ENCODE peak calls at places on chromosomes 2 and 18, in eight cellular contexts. A is Daoy; M is astrocyte of the cerebellum; C is HFFc6; B is HTR-8/SVneo; J is stimulated activated CD4-positive, alpha-beta T cell treated with anti-CD3 and anti-CD28 coated beads, TNF-alpha, amount 100 ng/mL, for 1 hour; N is MG63; Z is activated CD4-positive, alpha-beta memory T cell treated with anti-CD3 and anti-CD28 coated beads, Interleukin-2, amount 10 ng/mL, durations not matched to agents 7 days and 5 days. L is an unnamed sample.

GRCh38 chr18:12005542-12006487 is 24.5 kb downstream of the IMPA2 start:
- DNase-seq in A (peak), M (no peak), C (no peak), B (no peak), J (no peak), N (no peak), Z (no peak), L (no peak)

GRCh38 chr18:11089931-11090715 is 59.2 kb downstream of the PIEZO2 start:
- DNase-seq in A (no peak), M (no peak), C (no peak), B (no peak), J (no peak), N (no peak), Z (no peak), L (peak)

GRCh38 chr18:31591628-31592027 is at the start of gene TTR:
- DNase-seq in A (no peak), M (no peak), C (no peak), B (no peak), J (no peak), N (no peak), Z (no peak), L (no peak)

GRCh38 chr2:210955591-210955990 is 399.2 kb downstream of the CPS1 start:
- DNase-seq in A (peak), M (peak), C (peak), B (peak), J (no peak), N (no peak), Z (no peak), L (no peak)

GRCh38 chr2:72887032-72887835 is at the start of gene SPR:
- DNase-seq in A (peak), M (no peak), C (peak), B (peak), J (no peak), N (peak), Z (peak), L (peak)

GRCh38 chr2:165007162-165007744 is 51.9 kb upstream of the SLC38A11 start:
- DNase-seq in A (no peak), M (no peak), C (no peak), B (no peak), J (no peak), N (no peak), Z (no peak), L (no peak)

GRCh38 chr18:58213445-58213844 is 169.4 kb downstream of the NEDD4L start:
- DNase-seq in A (peak), M (peak), C (peak), B (no peak), J (no peak), N (no peak), Z (no peak), L (no peak)

GRCh38 chr2:160210599-160211138 is 10.6 kb upstream of the ITGB6 start:
- DNase-seq in A (peak), M (no peak), C (no peak), B (no peak), J (peak), N (peak), Z (peak), L (no peak)

GRCh38 chr2:138689705-138690104 is 90.5 kb downstream of the NXPH2 start:
- DNase-seq in A (no peak), M (no peak), C (no peak), B (no peak), J (no peak), N (no peak), Z (no peak), L (peak)

GRCh38 chr18:48943736-48944527 is 6.8 kb downstream of the SMAD7 start:
- DNase-seq in A (no peak), M (no peak), C (no peak), B (no peak), J (no peak), N (no peak), Z (no peak), L (no peak)

GRCh38 chr2:235639387-235639786 is 145.5 kb downstream of the AGAP1 start:
- DNase-seq in A (peak), M (peak), C (peak), B (no peak), J (no peak), N (peak), Z (no peak), L (no peak)

GRCh38 chr2:184394642-184395041 is 203.7 kb upstream of the ZNF804A start:
- DNase-seq in A (no peak), M (peak), C (no peak), B (no peak), J (no peak), N (no peak), Z (no peak), L (no peak)

GRCh38 chr18:42798606-42799005 is 316.9 kb downstream of the RIT2 start:
- DNase-seq in A (no peak), M (no peak), C (no peak), B (no peak), J (no peak), N (no peak), Z (no peak), L (no peak)

GRCh38 chr18:79952996-79953559 is 1.6 kb upstream of the SLC66A2 start:
- DNase-seq in A (no peak), M (no peak), C (no peak), B (no peak), J (no peak), N (no peak), Z (no peak), L (no peak)

GRCh38 chr18:36265035-36265434 is 32.5 kb upstream of the FHOD3 start:
- DNase-seq in A (no peak), M (no peak), C (no peak), B (no peak), J (no peak), N (no peak), Z (no peak), L (no peak)

GRCh38 chr2:149894760-149895159 is 307.2 kb upstream of the MMADHC start:
- DNase-seq in A (no peak), M (no peak), C (no peak), B (no peak), J (no peak), N (no peak), Z (no peak), L (peak)

GRCh38 chr18:63578357-63578958 is 8.7 kb upstream of the SERPINB13 start:
- DNase-seq in A (peak), M (peak), C (peak), B (peak), J (no peak), N (no peak), Z (peak), L (no peak)

GRCh38 chr2:108612153-108612513 is 77.9 kb downstream of the LIMS1 start:
- DNase-seq in A (no peak), M (no peak), C (peak), B (no peak), J (no peak), N (no peak), Z (peak), L (no peak)

GRCh38 chr18:79792096-79792987 is 5.4 kb upstream of the KCNG2 start:
- DNase-seq in A (no peak), M (no peak), C (no peak), B (no peak), J (no peak), N (no peak), Z (no peak), L (peak)

GRCh38 chr18:2570772-2571199 is 519 bp downstream of the METTL4 start:
- DNase-seq in A (peak), M (peak), C (peak), B (peak), J (no peak), N (peak), Z (peak), L (peak)

GRCh38 chr18:6547476-6547875 is 132.8 kb upstream of the L3MBTL4 start:
- DNase-seq in A (no peak), M (no peak), C (no peak), B (no peak), J (no peak), N (no peak), Z (no peak), L (no peak)